ENCODE peak calls at places on chromosomes 7 and 10, in ten cellular contexts. C is tibial nerve, B is fibroblast of villous mesenchyme, L is Peyer's patch, E is cardiac fibroblast, M is mucosa of descending colon, K is cardiac muscle cell, P is HCT116, I is lower leg skin, V is OCI-LY7. J is an unnamed sample.
A peak's percentile ranks its signal among the peaks of the same experiment; 100 is the strongest.

GRCh38 chr7:151286148-151286547 is 37.7 kb upstream of the SMARCD3 start:
- DNase-seq in C (no peak), B (no peak), L (no peak), E (no peak), M (no peak), K (no peak), P (no peak), I (no peak), V (peak; percentile 4), J (no peak)

GRCh38 chr7:2802082-2802481 is 42.0 kb downstream of the GNA12 start:
- DNase-seq in C (no peak), B (peak; percentile 69), L (no peak), E (peak; percentile 59), M (no peak), K (no peak), P (no peak), I (no peak), V (no peak), J (no peak)

GRCh38 chr10:71486465-71487114 is 89.9 kb downstream of the CDH23 start:
- DNase-seq in C (no peak), B (peak; percentile 18), L (peak; percentile 71), E (peak; percentile 65), M (peak; percentile 89), K (peak; percentile 84), P (peak; percentile 36), I (no peak), V (peak; percentile 42), J (no peak)

GRCh38 chr10:19651549-19651948 is 164.7 kb upstream of the PLXDC2 start:
- DNase-seq in C (no peak), B (peak; percentile 95), L (no peak), E (peak; percentile 83), M (no peak), K (no peak), P (no peak), I (no peak), V (no peak), J (no peak)

GRCh38 chr10:117224036-117224430 is 16.9 kb upstream of the SLC18A2 start:
- DNase-seq in C (no peak), B (no peak), L (no peak), E (no peak), M (no peak), K (no peak), P (no peak), I (no peak), V (no peak), J (no peak)

GRCh38 chr10:43124574-43125273 is 13.5 kb upstream of the CSGALNACT2 start:
- DNase-seq in C (no peak), B (no peak), L (peak; percentile 26), E (no peak), M (no peak), K (no peak), P (no peak), I (peak; percentile 70), V (no peak), J (no peak)

GRCh38 chr10:89470628-89471027 is 56.3 kb downstream of the IFIT5 start:
- DNase-seq in C (no peak), B (peak; percentile 42), L (no peak), E (no peak), M (no peak), K (no peak), P (no peak), I (no peak), V (no peak), J (no peak)

GRCh38 chr7:151796091-151796870 is 80.6 kb downstream of the PRKAG2 start:
- DNase-seq in C (no peak), B (peak; percentile 34), L (peak; percentile 83), E (no peak), M (no peak), K (no peak), P (peak; percentile 86), I (peak; percentile 96), V (no peak), J (no peak)

GRCh38 chr7:44261239-44261638 is 60.5 kb downstream of the YKT6 start:
- DNase-seq in C (no peak), B (no peak), L (no peak), E (no peak), M (no peak), K (no peak), P (no peak), I (no peak), V (peak; percentile 14), J (no peak)

GRCh38 chr10:106741131-106741530 is 423.4 kb downstream of the SORCS1 start:
- DNase-seq in C (no peak), B (no peak), L (no peak), E (no peak), M (peak; percentile 4), K (no peak), P (no peak), I (no peak), V (no peak), J (no peak)

DNA sequence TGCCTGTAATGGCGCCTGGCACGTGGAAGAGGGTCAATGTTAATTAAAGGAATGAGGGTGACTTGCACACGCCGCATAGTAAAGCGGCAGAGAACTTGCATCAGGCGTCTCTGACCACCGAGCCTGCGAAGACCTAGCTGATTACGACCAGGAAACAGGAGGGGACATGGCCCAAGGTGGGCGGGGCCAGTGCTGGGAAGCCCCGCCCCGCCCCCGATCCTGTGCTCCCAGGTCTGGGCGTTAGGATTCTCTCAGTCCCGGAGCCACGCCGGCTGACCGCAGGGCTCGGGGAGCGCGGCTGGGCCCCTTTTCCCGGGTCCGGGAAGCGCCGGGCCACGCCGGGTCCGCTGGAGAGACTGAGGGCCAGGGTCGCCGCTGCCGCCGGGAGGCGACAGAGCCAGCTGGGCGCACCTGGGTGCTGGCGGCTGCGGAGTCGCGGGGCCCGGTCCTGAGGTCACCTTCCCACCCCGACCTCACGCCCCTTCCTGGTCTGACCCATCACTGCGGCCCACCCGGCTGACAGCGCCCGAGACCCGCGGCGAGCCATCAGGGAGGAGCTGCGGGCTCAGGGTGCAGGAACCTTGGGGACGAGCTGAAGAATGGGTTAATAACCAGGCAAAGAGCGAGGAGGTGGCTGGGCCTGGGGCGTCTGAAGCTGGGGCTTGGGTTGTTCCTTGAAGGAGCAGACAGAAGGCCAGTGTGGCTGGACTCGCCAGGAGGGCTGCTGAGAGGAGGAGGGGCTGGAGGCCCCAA is 23.0 kb upstream of the GRID1 start:
- DNase-seq in C (no peak), B (peak; percentile 41), L (peak; percentile 76), E (peak; percentile 49), M (peak; percentile 77), K (peak; percentile 79), P (no peak), I (peak; percentile 81), V (peak; percentile 85), J (no peak)
- H3K4me3 ChIP-seq in C (peak overlapping the region; percentile 27), B (peak overlapping the region; percentile 45), L (peak overlapping the region; percentile 43), E (no peak overlapping the region), M (no peak overlapping the region), K (peak overlapping the region; percentile 24), P (no peak overlapping the region), I (no peak overlapping the region), V (peak overlapping the region; percentile 76), J (peak overlapping the region; percentile 57)

DNA sequence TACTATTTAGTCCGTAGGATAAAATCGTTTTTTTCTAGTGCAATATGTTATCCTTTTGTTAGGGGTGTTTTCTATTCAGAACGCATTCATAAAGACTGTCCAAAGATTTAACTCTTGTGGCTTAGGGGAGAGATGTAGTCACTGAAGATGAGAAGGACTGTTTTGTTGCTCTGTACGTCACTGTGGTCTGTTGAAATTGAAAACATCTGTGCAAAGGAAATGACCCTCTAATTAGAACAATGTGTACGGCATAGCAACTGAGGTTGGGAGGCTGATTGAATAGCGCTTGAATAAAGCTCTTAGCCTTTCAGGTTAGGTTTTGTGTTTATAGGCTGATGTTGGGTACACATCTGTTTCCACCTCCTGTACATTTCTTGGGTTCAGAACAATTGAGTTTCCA is 453.4 kb upstream of the AKR1E2 start:
- DNase-seq in C (no peak), B (peak; percentile 99), L (no peak), E (peak; percentile 98), M (no peak), K (no peak), P (no peak), I (no peak), V (no peak), J (no peak)
- H3K4me3 ChIP-seq in C (no peak overlapping the region), B (no peak overlapping the region), L (no peak overlapping the region), E (no peak overlapping the region), M (no peak overlapping the region), K (no peak overlapping the region), P (no peak overlapping the region), I (no peak overlapping the region), V (no peak overlapping the region), J (no peak overlapping the region)

GRCh38 chr7:139830292-139830691 is 1.2 kb downstream of the TBXAS1 start:
- DNase-seq in C (no peak), B (no peak), L (no peak), E (peak; percentile 42), M (no peak), K (no peak), P (no peak), I (peak; percentile 8), V (no peak), J (no peak)

GRCh38 chr7:139830779-139831498 is 1.9 kb downstream of the TBXAS1 start:
- DNase-seq in C (no peak), B (no peak), L (no peak), E (no peak), M (no peak), K (no peak), P (no peak), I (peak; percentile 65), V (no peak), J (no peak)

GRCh38 chr7:139829654-139830130 is 628 bp downstream of the TBXAS1 start:
- DNase-seq in C (no peak), B (no peak), L (no peak), E (peak; percentile 41), M (no peak), K (no peak), P (no peak), I (no peak), V (no peak), J (no peak)

GRCh38 chr7:139828446-139828845 is 618 bp upstream of the TBXAS1 start:
- DNase-seq in C (no peak), B (no peak), L (no peak), E (no peak), M (no peak), K (no peak), P (no peak), I (no peak), V (no peak), J (no peak)

DNA sequence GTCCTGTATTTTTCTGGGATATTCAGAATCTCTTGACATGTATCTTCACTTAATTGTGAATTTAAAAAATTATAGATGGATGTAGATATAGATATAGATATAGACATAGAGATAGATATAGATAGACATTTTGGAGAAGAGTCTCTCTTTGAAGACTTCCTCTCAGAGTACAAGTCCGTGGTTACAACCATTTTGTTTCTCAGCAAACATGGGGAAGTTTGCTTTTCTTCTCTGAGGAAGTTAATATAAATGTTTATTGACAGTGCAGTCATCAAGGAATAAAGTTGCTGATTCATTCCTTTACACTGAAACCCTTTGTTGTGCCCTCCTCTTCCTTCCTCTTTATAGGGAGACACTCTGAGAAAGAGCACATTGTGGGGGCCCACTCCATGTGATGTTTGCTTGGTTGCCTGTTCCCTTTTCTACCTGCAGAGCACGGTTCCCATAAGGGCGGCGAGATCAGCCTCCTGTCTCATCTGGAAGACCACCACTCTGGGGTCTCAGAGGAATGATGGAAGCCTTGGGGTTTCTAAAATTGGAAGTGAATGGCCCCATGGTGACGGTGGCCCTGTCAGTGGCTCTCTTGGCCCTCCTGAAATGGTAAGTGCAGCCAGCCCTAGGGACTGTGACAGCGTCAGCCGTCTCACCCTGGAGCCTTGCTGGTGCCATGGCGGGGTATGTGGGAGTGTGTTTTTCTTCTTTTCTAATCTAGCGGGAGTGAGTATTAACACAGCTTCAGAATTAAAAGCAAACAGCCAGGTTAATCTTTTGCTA is at the start of gene TBXAS1:
- DNase-seq in C (no peak), B (no peak), L (peak; percentile 80), E (no peak), M (peak; percentile 55), K (no peak), P (no peak), I (peak; percentile 75), V (peak; percentile 11), J (no peak)
- H3K4me3 ChIP-seq in C (peak within 1 kb of the TSS; percentile 2), B (no peak within 1 kb of the TSS), L (peak within 1 kb of the TSS; percentile 23), E (no peak within 1 kb of the TSS), M (no peak within 1 kb of the TSS), K (no peak within 1 kb of the TSS), P (no peak within 1 kb of the TSS), I (no peak within 1 kb of the TSS), V (no peak within 1 kb of the TSS), J (no peak within 1 kb of the TSS)

GRCh38 chr10:47061776-47062175 is 150.5 kb downstream of the PTPN20 start:
- DNase-seq in C (no peak), B (no peak), L (no peak), E (no peak), M (no peak), K (no peak), P (no peak), I (no peak), V (no peak), J (no peak)
- H3K4me3 ChIP-seq in C (no peak overlapping the region), B (no peak overlapping the region), L (no peak overlapping the region), E (no peak overlapping the region), M (no peak overlapping the region), K (no peak overlapping the region), P (no peak overlapping the region), I (no peak overlapping the region), V (no peak overlapping the region), J (no peak overlapping the region)